ENCODE peak calls at places on chromosomes 2 and 18, in ten cellular contexts. T, M, W, A, S, X, N, V, G and K are unnamed samples.

GRCh38 chr2:234203135-234203984 is 152.9 kb downstream of the SPP2 start:
- DNase-seq in V (no peak), A (no peak), G (no peak), T (no peak), X (no peak), W (no peak), S (peak), N (no peak), M (no peak), K (no peak)

GRCh38 chr2:217993817-217994459 is 8.9 kb downstream of the TNS1 start:
- DNase-seq in X (peak), G (peak), A (peak), W (peak), V (peak), T (peak), S (no peak), N (peak), M (peak), K (peak)

GRCh38 chr2:136116813-136117390 is 1.0 kb downstream of the CXCR4 start:
- DNase-seq in S (no peak), N (peak), T (no peak), A (no peak), V (peak), W (peak), X (no peak), M (no peak), G (peak), K (peak)

GRCh38 chr2:197873293-197873701 is 68.9 kb downstream of the PLCL1 start:
- DNase-seq in G (no peak), N (no peak), S (no peak), T (no peak), V (peak), W (no peak), A (no peak), X (no peak), M (peak), K (no peak)

GRCh38 chr2:220147186-220147585 is 519.8 kb downstream of the SLC4A3 start:
- DNase-seq in T (no peak), S (peak), N (no peak), W (no peak), G (no peak), M (no peak), X (no peak), V (no peak), A (no peak), K (no peak)

GRCh38 chr2:61645911-61646310 is 107.8 kb upstream of the XPO1 start:
- DNase-seq in N (no peak), A (no peak), M (no peak), X (no peak), G (no peak), W (no peak), S (peak), V (no peak), T (no peak), K (no peak)

GRCh38 chr2:96225016-96225533 is 16.4 kb upstream of the STARD7 start:
- DNase-seq in X (no peak), V (no peak), S (no peak), A (no peak), N (no peak), T (no peak), W (no peak), G (no peak), M (no peak), K (no peak)

GRCh38 chr2:1750935-1751767 is 6.8 kb upstream of the PXDN start:
- DNase-seq in V (peak), W (peak), A (no peak), M (peak), T (peak), N (peak), X (peak), S (peak), G (no peak), K (no peak)

GRCh38 chr18:76528477-76529432 is 33.7 kb upstream of the ZNF516 start:
- DNase-seq in X (no peak), G (no peak), A (no peak), M (no peak), T (no peak), V (peak), N (peak), S (peak), W (peak), K (no peak)

GRCh38 chr2:238439093-238439849 is 12.5 kb downstream of the ASB1 start:
- DNase-seq in N (peak), S (peak), W (no peak), X (no peak), A (no peak), T (no peak), V (no peak), G (no peak), M (no peak), K (no peak)

GRCh38 chr2:230981704-230982103 is 14.2 kb upstream of the SPATA3 start:
- DNase-seq in V (no peak), T (no peak), G (peak), W (no peak), A (no peak), S (no peak), X (no peak), N (no peak), M (no peak), K (no peak)

GRCh38 chr2:10935953-10936942 is 24.5 kb downstream of the KCNF1 start:
- DNase-seq in M (no peak), N (no peak), A (no peak), V (peak), X (peak), T (no peak), S (peak), G (no peak), W (no peak), K (no peak)

GRCh38 chr2:241853651-241854341 is 4.9 kb downstream of the PDCD1 start:
- DNase-seq in S (no peak), X (peak), N (peak), G (no peak), V (no peak), T (no peak), W (no peak), M (no peak), A (no peak), K (no peak)

GRCh38 chr18:60893331-60894114 is 439.7 kb upstream of the CDH20 start:
- DNase-seq in M (no peak), G (no peak), A (no peak), T (no peak), N (no peak), W (no peak), V (no peak), S (no peak), X (no peak), K (no peak)

GRCh38 chr2:199738723-199739412 is 112.1 kb downstream of the FTCDNL1 start:
- DNase-seq in W (no peak), N (no peak), V (no peak), X (no peak), G (no peak), T (no peak), S (peak), M (no peak), A (no peak), K (no peak)

GRCh38 chr2:16069933-16070647 is 129.7 kb downstream of the MYCN start:
- DNase-seq in A (no peak), W (no peak), M (no peak), G (no peak), X (no peak), V (no peak), T (peak), N (no peak), S (no peak), K (no peak)

GRCh38 chr2:8608411-8608954 is 73.4 kb upstream of the ID2 start:
- DNase-seq in S (no peak), V (no peak), N (no peak), X (no peak), A (no peak), W (no peak), M (no peak), T (no peak), G (no peak), K (no peak)

GRCh38 chr2:146321175-146321574 is 1523.7 kb upstream of the ACVR2A start:
- DNase-seq in V (no peak), G (no peak), N (no peak), X (no peak), S (no peak), T (no peak), W (no peak), A (no peak), M (peak), K (no peak)

GRCh38 chr2:151518802-151519201 is 109.1 kb downstream of the RIF1 start:
- DNase-seq in T (no peak), N (no peak), M (no peak), V (no peak), W (no peak), G (no peak), X (no peak), S (no peak), A (no peak), K (no peak)

GRCh38 chr2:127857494-127857818 is 499 bp downstream of the POLR2D start:
- DNase-seq in A (no peak), V (peak), W (peak), T (no peak), G (no peak), S (no peak), N (no peak), X (no peak), M (peak), K (no peak)

GRCh38 chr18:54416459-54416858 is 58.8 kb downstream of the C18orf54 start:
- DNase-seq in X (no peak), T (no peak), V (no peak), A (no peak), S (peak), M (no peak), W (no peak), G (no peak), N (no peak), K (no peak)

GRCh38 chr18:3054214-3054613 is 41.3 kb upstream of the LPIN2 start:
- DNase-seq in T (no peak), V (no peak), G (no peak), W (no peak), S (no peak), A (no peak), N (no peak), X (no peak), M (no peak), K (no peak)

GRCh38 chr2:11750422-11750821 is 4.0 kb downstream of the LPIN1 start:
- DNase-seq in V (peak), T (no peak), X (no peak), M (no peak), W (no peak), A (no peak), S (no peak), N (no peak), G (peak), K (no peak)